ENCODE peak calls at places on chromosomes 7 and 10, in four cellular contexts. X is GM12878, L is K562, E is HL-60. C is an unnamed sample.
A peak's percentile ranks its signal among the peaks of the same experiment; 100 is the strongest.

GRCh38 chr7:98135984-98136383 is 29.3 kb downstream of the LMTK2 start:
- DNase-seq in X (no peak), L (no peak), E (no peak), C (no peak)

GRCh38 chr10:98456688-98457482 is 10.2 kb upstream of the HPS1 start:
- DNase-seq in X (no peak), E (no peak), L (no peak), C (no peak)

GRCh38 chr10:59240581-59241183 is 64.2 kb downstream of the PHYHIPL start:
- DNase-seq in X (no peak), L (peak; percentile 25), E (peak; percentile 1), C (no peak)

GRCh38 chr10:111706331-111706730 is 477.2 kb downstream of the GPAM start:
- DNase-seq in E (no peak), X (no peak), L (no peak), C (no peak)

GRCh38 chr7:46058424-46058823 is 137.4 kb upstream of the IGFBP3 start:
- DNase-seq in X (no peak), E (peak; percentile 1), L (no peak), C (no peak)

GRCh38 chr7:128341733-128342132 is 2.0 kb downstream of the RBM28 start:
- DNase-seq in L (no peak), X (no peak), E (no peak), C (no peak)

GRCh38 chr7:70790215-70791073 is 341.5 kb upstream of the GALNT17 start:
- DNase-seq in E (no peak), L (peak; percentile 22), X (no peak), C (no peak)

GRCh38 chr10:3848005-3848767 is 63.2 kb upstream of the KLF6 start:
- DNase-seq in L (no peak), X (no peak), E (no peak), C (no peak)

GRCh38 chr7:130362251-130362650 is 17.6 kb downstream of the CPA5 start:
- DNase-seq in L (no peak), E (no peak), X (no peak), C (no peak)

GRCh38 chr10:70740441-70741288 is 44.5 kb downstream of the TBATA start:
- DNase-seq in X (no peak), L (no peak), E (no peak), C (no peak)

GRCh38 chr7:30505174-30505697 is 607 bp upstream of the GGCT start:
- DNase-seq in L (no peak), X (no peak), E (no peak), C (no peak)

GRCh38 chr10:102504179-102504975 is 605 bp downstream of the SUFU start:
- DNase-seq in X (no peak), L (peak; percentile 9), E (peak; percentile 61), C (no peak)

GRCh38 chr7:99098824-99099498 is 44.9 kb downstream of the SMURF1 start:
- DNase-seq in E (no peak), X (no peak), L (no peak), C (no peak)

GRCh38 chr10:107163086-107163880 is 1.2 kb downstream of the SORCS1 start:
- DNase-seq in L (no peak), E (no peak), X (no peak), C (no peak)

GRCh38 chr7:38323156-38323555 is 49.7 kb upstream of the TARP start:
- DNase-seq in E (no peak), L (no peak), X (no peak), C (no peak)

GRCh38 chr10:59068581-59069191 is 107.8 kb upstream of the PHYHIPL start:
- DNase-seq in X (peak; percentile 26), E (no peak), L (no peak), C (no peak)

GRCh38 chr7:157457355-157458253 is 120.8 kb downstream of the DNAJB6 start:
- DNase-seq in L (no peak), E (no peak), X (no peak), C (no peak)

GRCh38 chr7:100208911-100209408 is 10.8 kb upstream of the PVRIG start:
- DNase-seq in X (peak; percentile 87), E (no peak), L (peak; percentile 63), C (peak; percentile 39)

GRCh38 chr10:54906940-54907339 is 105.9 kb upstream of the PCDH15 start:
- DNase-seq in X (no peak), L (no peak), E (no peak), C (no peak)

GRCh38 chr10:50635286-50635685 is 11.5 kb upstream of the SGMS1 start:
- DNase-seq in E (no peak), L (no peak), X (no peak), C (no peak)

GRCh38 chr7:103073989-103074518 is 542 bp downstream of the FBXL13 start:
- DNase-seq in E (no peak), L (no peak), X (no peak), C (no peak)

GRCh38 chr7:76346097-76346496 is 12.7 kb downstream of the YWHAG start:
- DNase-seq in X (no peak), E (no peak), L (no peak), C (no peak)

GRCh38 chr7:93921607-93922446 is at the start of gene GNG11:
- DNase-seq in X (no peak), L (no peak), E (peak; percentile 2), C (peak; percentile 29)

GRCh38 chr10:31004611-31005193 is 27.0 kb downstream of the ZNF438 start:
- DNase-seq in X (no peak), E (no peak), L (no peak), C (no peak)

GRCh38 chr10:59872892-59873463 is 33.4 kb downstream of the CCDC6 start:
- DNase-seq in E (no peak), L (no peak), X (no peak), C (no peak)

GRCh38 chr7:7862393-7862792 is 106.2 kb upstream of the GLCCI1 start:
- DNase-seq in X (no peak), L (no peak), E (no peak), C (no peak)

GRCh38 chr10:1257226-1257625 is 201.0 kb downstream of the WDR37 start:
- DNase-seq in E (no peak), L (no peak), X (no peak), C (no peak)

GRCh38 chr7:17663056-17663675 is 277.1 kb downstream of the SNX13 start:
- DNase-seq in L (no peak), E (no peak), X (no peak), C (no peak)

GRCh38 chr10:89053555-89053954 is 63.0 kb downstream of the FAS start:
- DNase-seq in X (no peak), E (no peak), L (no peak), C (no peak)

GRCh38 chr10:12726971-12727831 is 274.3 kb downstream of the CCDC3 start:
- DNase-seq in L (no peak), X (no peak), E (no peak), C (no peak)

GRCh38 chr10:48670978-48671913 is 13.4 kb upstream of the WDFY4 start:
- DNase-seq in X (no peak), E (no peak), L (no peak), C (peak; percentile 59)

GRCh38 chr7:82291931-82292330 is 151.6 kb downstream of the CACNA2D1 start:
- DNase-seq in X (no peak), L (no peak), E (no peak), C (no peak)

GRCh38 chr10:33334839-33335549 is 527 bp upstream of the NRP1 start:
- DNase-seq in X (no peak), E (peak; percentile 37), L (no peak), C (peak; percentile 25)

GRCh38 chr10:121340176-121340850 is 257.9 kb downstream of the FGFR2 start:
- DNase-seq in E (no peak), L (no peak), X (no peak), C (no peak)
- TF ChIP-seq SPI1 in E (no peak), L (no peak), X (no peak), C (no peak)

DNA sequence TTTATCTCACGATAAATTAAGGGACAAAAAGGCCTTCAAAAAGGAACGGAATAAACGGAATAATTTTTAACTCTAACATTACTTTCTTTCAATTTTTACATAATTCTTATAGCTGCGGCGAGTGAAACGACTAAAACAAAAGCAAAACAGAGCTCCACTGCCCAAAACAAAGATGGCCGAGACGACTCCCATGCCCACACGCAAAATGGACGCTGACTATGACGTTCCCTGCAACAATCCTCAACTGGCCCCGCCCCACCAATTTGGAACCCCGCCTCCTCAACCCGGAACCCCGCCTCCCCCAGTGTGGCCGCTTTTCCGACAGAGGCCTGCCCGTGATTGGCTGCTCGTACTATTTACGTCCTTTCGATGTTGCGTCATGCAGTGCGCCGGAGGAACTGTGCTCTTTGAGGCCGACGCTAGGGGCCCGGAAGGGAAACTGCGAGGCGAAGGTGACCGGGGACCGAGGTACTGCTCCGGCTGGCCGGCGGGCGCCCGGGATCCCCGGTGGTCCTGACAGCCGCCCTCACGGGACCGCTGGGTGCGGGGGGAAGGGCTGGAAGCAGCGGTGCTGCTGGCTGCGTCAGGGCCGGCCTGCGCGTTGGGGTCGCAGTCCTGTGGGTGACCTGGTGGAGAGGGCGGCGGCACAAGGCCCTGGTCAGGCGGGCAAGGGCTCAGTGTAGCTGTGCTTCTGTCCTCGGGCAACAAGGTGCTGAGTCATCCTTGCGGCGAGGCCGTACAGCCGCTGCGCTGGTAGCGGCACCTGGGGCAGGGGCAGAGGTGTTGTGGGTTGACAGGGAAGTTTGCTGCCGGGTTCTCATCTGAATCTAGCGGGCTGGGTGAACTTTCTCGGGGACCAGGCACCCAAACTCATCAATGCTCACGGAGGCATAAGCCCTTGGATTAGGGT is at the start of gene GHITM:
- DNase-seq in X (peak; percentile 92), L (peak; percentile 96), E (peak; percentile 99), C (peak; percentile 70)
- TF ChIP-seq POLR2AphosphoS5 in X (peak; percentile 85), L (peak; percentile 95), E (peak; percentile 89), C (peak; percentile 88)

GRCh38 chr7:151794508-151795167 is 82.3 kb downstream of the PRKAG2 start:
- DNase-seq in L (no peak), X (no peak), E (no peak), C (no peak)

GRCh38 chr7:151796091-151796870 is 80.6 kb downstream of the PRKAG2 start:
- DNase-seq in X (no peak), E (no peak), L (peak; percentile 38), C (no peak)

GRCh38 chr7:151793991-151794507 is 82.9 kb downstream of the PRKAG2 start:
- DNase-seq in E (no peak), L (no peak), X (no peak), C (no peak)

GRCh38 chr7:151796871-151797270 is 80.0 kb downstream of the PRKAG2 start:
- DNase-seq in L (no peak), X (no peak), E (no peak), C (no peak)

DNA sequence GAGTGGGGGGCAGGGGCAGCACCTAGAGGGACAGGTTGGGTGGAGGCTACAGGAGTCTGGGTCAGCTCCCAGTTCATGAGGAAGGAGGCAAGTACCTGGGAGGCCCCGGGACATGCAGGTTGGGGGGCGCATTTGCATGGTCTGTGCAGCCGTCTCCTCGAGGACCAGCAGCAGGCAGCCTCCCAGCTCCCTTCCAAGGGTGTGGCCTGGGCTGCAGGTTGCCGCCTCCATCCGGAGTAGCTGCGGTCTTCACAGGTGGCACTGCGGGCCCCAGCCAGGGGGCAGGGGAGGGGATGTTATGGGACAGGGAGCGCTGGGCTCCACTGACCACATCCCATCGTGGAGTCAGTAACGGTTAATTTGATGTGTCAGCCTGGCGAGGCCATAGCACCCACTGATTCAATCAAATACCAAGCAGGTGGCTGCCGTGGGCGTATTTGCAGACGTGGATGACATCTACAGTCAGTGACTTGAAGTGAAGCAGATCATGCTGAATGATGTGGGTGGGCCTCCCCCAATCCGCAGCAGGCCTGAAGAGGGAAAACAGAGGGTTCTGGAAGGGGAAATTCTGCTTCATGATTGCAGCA is 81.7 kb downstream of the PRKAG2 start:
- DNase-seq in X (no peak), L (no peak), E (no peak), C (no peak)
- TF ChIP-seq SPI1 in X (no peak), L (no peak), E (no peak), C (no peak)

DNA sequence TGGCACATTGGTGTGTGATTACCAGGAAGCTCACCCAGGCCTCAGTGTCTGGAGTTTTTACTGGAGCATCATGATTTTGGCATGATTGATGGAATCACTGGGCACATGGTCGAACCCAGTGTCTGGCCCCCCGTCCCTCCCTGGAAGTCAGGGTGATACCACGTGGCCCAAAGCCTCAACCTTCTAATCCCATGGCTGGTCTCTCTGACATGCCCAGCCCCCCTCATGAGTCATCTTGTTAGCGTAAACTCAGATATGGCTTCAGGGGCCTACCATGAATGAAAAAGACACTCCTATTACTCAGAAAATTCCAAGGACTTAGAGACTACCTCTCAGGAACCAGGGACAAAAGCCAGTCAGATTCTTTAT is 109.3 kb downstream of the GRK5 start:
- DNase-seq in X (no peak), L (peak; percentile 49), E (no peak), C (no peak)
- TF ChIP-seq POLR2AphosphoS5 in X (no peak), L (no peak), E (no peak), C (no peak)

C was measured in GM12891.